ENCODE peak calls at places on chromosomes 2 and 18, in four cellular contexts. W is tibial nerve, V is stomach, S is fibroblast of villous mesenchyme. D is an unnamed sample.

GRCh38 chr2:3280683-3281520 is 96.7 kb downstream of the EIPR1 start:
- DNase-seq in W (no peak), V (peak; percentile 16), S (no peak), D (no peak)

GRCh38 chr2:78602862-78603261 is 422.6 kb upstream of the REG3G start:
- DNase-seq in W (no peak), V (no peak), S (no peak), D (no peak)

GRCh38 chr2:186771850-186772463 is 77.0 kb downstream of the ZSWIM2 start:
- DNase-seq in W (no peak), V (no peak), S (peak; percentile 11), D (no peak)

GRCh38 chr2:31008571-31009114 is 129.6 kb downstream of the GALNT14 start:
- DNase-seq in W (no peak), V (no peak), S (no peak), D (no peak)

GRCh38 chr2:74025971-74026612 is 41.4 kb downstream of the TET3 start:
- DNase-seq in W (no peak), V (no peak), S (no peak), D (no peak)

GRCh38 chr18:68623342-68623741 is 91.6 kb downstream of the TMX3 start:
- DNase-seq in W (no peak), V (peak; percentile 33), S (peak; percentile 82), D (peak; percentile 58)

GRCh38 chr2:29314816-29315571 is 199.8 kb downstream of the CLIP4 start:
- DNase-seq in W (no peak), V (peak; percentile 55), S (no peak), D (no peak)

GRCh38 chr2:65354773-65355172 is 77.6 kb downstream of the SPRED2 start:
- DNase-seq in W (no peak), V (no peak), S (no peak), D (no peak)

GRCh38 chr2:115384399-115384798 is 942.0 kb downstream of the DPP10 start:
- DNase-seq in W (no peak), V (no peak), S (no peak), D (no peak)

GRCh38 chr2:179842498-179843153 is 18.8 kb downstream of the ZNF385B start:
- DNase-seq in W (no peak), V (no peak), S (peak; percentile 22), D (no peak)

GRCh38 chr18:49677762-49678398 is 116.0 kb downstream of the LIPG start:
- DNase-seq in W (no peak), V (no peak), S (no peak), D (no peak)

GRCh38 chr18:7805880-7806279 is 238.8 kb downstream of the PTPRM start:
- DNase-seq in W (no peak), V (no peak), S (no peak), D (no peak)

GRCh38 chr2:190563109-190563508 is 28.6 kb upstream of the NEMP2 start:
- DNase-seq in W (no peak), V (no peak), S (no peak), D (no peak)

GRCh38 chr2:15941970-15942710 is 1.8 kb downstream of the MYCN start:
- DNase-seq in W (no peak), V (peak; percentile 36), S (no peak), D (no peak)

GRCh38 chr2:37563375-37564011 is 107.9 kb downstream of the CDC42EP3 start:
- DNase-seq in W (no peak), V (no peak), S (no peak), D (no peak)

GRCh38 chr2:215356334-215356947 is 44.6 kb downstream of the ATIC start:
- DNase-seq in W (no peak), V (no peak), S (no peak), D (peak; percentile 47)

GRCh38 chr18:37403100-37403781 is 162.4 kb downstream of the CELF4 start:
- DNase-seq in W (no peak), V (no peak), S (peak; percentile 77), D (peak; percentile 59)

GRCh38 chr18:60331890-60332289 is 40.7 kb downstream of the MC4R start:
- DNase-seq in W (no peak), V (no peak), S (no peak), D (no peak)

GRCh38 chr2:239826786-239827510 is 198.2 kb downstream of the NDUFA10 start:
- DNase-seq in W (no peak), V (peak; percentile 22), S (no peak), D (no peak)

GRCh38 chr2:196464311-196464710 is 175.2 kb upstream of the CCDC150 start:
- DNase-seq in W (no peak), V (no peak), S (peak; percentile 5), D (no peak)

GRCh38 chr2:75292826-75293225 is 93.5 kb upstream of the TACR1 start:
- DNase-seq in W (no peak), V (no peak), S (peak; percentile 26), D (peak; percentile 51)

GRCh38 chr18:53971331-53971730 is 253.1 kb downstream of the MBD2 start:
- DNase-seq in W (no peak), V (no peak), S (no peak), D (no peak)

GRCh38 chr2:144131042-144131441 is 388.9 kb downstream of the ZEB2 start:
- DNase-seq in W (no peak), V (no peak), S (peak; percentile 45), D (no peak)

GRCh38 chr18:43422483-43422882 is 145.2 kb upstream of the SYT4 start:
- DNase-seq in W (no peak), V (no peak), S (no peak), D (no peak)

GRCh38 chr2:221676566-221677172 is 104.6 kb upstream of the EPHA4 start:
- DNase-seq in W (no peak), V (no peak), S (no peak), D (no peak)

GRCh38 chr18:9337875-9338274 is 3.3 kb downstream of the TWSG1 start:
- DNase-seq in W (no peak), V (no peak), S (no peak), D (no peak)

GRCh38 chr2:190060019-190060418 is 2.5 kb downstream of the MSTN start:
- DNase-seq in W (no peak), V (no peak), S (no peak), D (no peak)

GRCh38 chr2:9990735-9991134 is 39.2 kb downstream of the GRHL1 start:
- DNase-seq in W (no peak), V (no peak), S (no peak), D (no peak)

GRCh38 chr2:118856978-118857676 is 9.7 kb upstream of the EN1 start:
- DNase-seq in W (no peak), V (no peak), S (no peak), D (no peak)

GRCh38 chr2:118853647-118854367 is 6.4 kb upstream of the EN1 start:
- DNase-seq in W (no peak), V (no peak), S (no peak), D (no peak)

GRCh38 chr2:118854507-118855300 is 7.3 kb upstream of the EN1 start:
- DNase-seq in W (no peak), V (no peak), S (no peak), D (no peak)

GRCh38 chr2:118856330-118856977 is 9.0 kb upstream of the EN1 start:
- DNase-seq in W (no peak), V (no peak), S (no peak), D (no peak)

DNA sequence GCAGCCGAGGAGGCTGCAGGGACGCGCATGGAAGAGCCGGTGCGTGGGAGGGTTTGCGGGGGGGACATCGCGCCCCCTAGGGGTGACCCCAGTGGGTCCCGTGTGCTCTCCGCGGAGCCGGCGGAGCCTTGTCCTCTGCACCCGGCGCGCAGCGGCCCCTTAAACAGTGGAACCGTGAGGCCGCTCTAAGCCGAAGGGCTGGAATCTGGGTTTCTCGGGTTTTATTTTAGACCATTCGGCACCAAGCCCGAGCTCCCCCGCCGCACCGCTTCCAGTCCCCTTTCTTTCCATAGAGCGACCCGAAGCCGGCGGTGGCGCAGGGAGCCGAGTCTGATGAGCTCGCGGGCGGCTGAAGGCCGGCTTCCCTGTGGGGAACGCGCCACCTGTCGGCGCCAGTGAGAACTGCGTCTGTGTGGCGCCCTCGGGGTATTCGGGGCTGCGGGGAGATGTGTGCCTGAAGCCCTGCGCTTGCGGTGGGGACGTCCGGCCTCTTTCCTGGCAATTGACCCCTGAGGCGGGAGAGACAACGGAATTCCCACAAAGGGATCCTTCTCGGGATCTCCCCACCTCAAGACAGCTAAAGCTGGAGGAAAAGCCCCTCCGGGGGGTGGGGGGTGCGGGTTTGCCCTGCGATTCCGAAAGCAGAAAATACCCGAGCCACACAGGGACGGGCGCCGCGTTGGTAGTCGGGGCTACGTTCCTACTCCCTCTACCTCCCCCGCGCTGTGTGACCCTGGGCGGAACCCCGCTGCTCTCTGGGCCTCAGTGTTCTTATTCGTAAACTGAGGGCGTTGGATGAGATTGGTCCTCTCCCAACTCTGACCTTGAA is 8.2 kb upstream of the EN1 start:
- DNase-seq in W (peak; percentile 71), V (peak; percentile 82), S (peak; percentile 60), D (no peak)
- H3K4me3 ChIP-seq in W (no peak overlapping the region), V (peak overlapping the region; percentile 46), S (peak overlapping the region; percentile 12), D (peak overlapping the region; percentile 48)

GRCh38 chr2:241562269-241562891 is 3.8 kb downstream of the BOK start:
- DNase-seq in W (no peak), V (no peak), S (no peak), D (no peak)
- H3K4me3 ChIP-seq in W (no peak overlapping the region), V (no peak overlapping the region), S (no peak overlapping the region), D (no peak overlapping the region)

DNA sequence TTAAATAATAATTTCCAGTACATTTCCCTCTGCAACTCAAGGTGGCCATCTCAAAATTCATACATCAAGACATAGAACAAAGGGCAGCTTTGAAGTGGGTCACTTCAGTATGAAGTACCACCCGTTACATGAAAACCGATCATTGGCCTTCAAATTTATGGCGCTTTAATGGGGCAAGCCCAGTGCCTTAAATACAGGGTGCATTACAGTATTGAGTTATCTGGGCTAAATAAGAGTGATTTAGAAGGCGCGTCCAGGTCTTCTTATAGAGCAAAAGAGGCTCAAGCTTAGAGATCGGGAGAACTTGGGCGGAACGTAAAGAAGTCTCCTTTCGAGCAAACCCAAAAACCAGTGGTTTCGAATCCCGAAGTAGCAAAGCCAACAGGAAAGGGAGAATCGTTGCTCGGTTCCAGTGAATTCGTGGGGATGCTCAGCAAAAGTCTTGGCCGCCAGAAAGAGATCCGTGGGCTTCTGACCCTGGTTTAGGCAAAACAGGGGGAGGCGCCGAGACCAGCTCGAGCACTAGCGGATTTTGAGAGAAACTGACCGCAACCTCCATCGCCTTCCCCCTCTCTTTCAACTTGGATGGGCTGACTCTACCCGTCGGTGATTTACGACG is 7.2 kb downstream of the HOXD3 start:
- DNase-seq in W (no peak), V (no peak), S (no peak), D (no peak)
- H3K4me3 ChIP-seq in W (no peak overlapping the region), V (no peak overlapping the region), S (no peak overlapping the region), D (no peak overlapping the region)

GRCh38 chr2:202778217-202778616 is 93.3 kb downstream of the ICA1L start:
- DNase-seq in W (no peak), V (no peak), S (no peak), D (no peak)

GRCh38 chr2:202782930-202783558 is 88.5 kb downstream of the ICA1L start:
- DNase-seq in W (no peak), V (no peak), S (peak; percentile 67), D (no peak)

DNA sequence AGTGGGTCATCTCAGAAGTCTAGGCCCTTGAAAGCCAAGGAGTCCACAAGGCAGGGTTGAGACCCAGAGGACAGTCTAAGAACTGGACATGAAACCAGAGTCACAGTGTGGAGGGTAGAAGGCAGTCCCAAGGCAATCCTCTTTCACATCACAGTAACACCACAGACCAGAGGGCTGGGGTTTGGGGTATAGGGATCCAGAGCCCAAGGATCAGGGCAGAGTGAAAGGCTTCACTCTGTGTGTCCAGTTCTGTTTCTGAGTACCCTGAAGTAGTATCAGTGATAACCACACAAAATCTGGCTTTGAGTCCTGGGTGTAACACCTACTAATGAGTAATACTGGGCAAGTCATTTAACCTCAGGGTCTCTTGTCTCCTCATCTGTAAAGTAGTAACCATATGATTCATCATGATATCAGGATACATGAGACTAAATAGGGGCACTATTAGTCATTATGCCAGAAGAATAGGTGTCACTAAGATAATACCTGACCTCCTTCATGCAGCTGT is 91.0 kb downstream of the ICA1L start:
- DNase-seq in W (no peak), V (no peak), S (peak; percentile 33), D (peak; percentile 25)
- H3K4me3 ChIP-seq in W (no peak overlapping the region), V (no peak overlapping the region), S (no peak overlapping the region), D (no peak overlapping the region)

GRCh38 chr2:42547446-42548295 is 20.8 kb upstream of the MTA3 start:
- DNase-seq in W (no peak), V (no peak), S (no peak), D (no peak)
- H3K4me3 ChIP-seq in W (no peak overlapping the region), V (no peak overlapping the region), S (no peak overlapping the region), D (no peak overlapping the region)